ENCODE peak calls at places on chromosomes 6 and 20, in six cellular contexts. G is A549, T is breast epithelium, F is endothelial cell, V is pancreas, A is GM10248. H is an unnamed sample.

GRCh38 chr6:161694995-161695394 is 421.1 kb upstream of the AGPAT4 start:
- DNase-seq in V (no peak), G (peak; percentile 19), A (no peak), F (no peak), T (no peak), H (no peak)

GRCh38 chr6:43634702-43635303 is 837 bp upstream of the MAD2L1BP start:
- DNase-seq in F (no peak), G (no peak), T (no peak), V (no peak), A (no peak), H (no peak)

GRCh38 chr6:149456311-149457021 is 28.3 kb downstream of the ZC3H12D start:
- DNase-seq in V (no peak), T (no peak), F (no peak), A (no peak), G (no peak), H (no peak)

GRCh38 chr6:4460595-4461475 is 315.4 kb upstream of the CDYL start:
- DNase-seq in V (no peak), G (no peak), F (no peak), A (no peak), T (peak; percentile 90), H (no peak)

GRCh38 chr20:46347831-46348230 is 39.5 kb upstream of the CDH22 start:
- DNase-seq in F (no peak), A (no peak), V (no peak), T (no peak), G (no peak), H (no peak)

GRCh38 chr6:159931112-159931511 is 37.8 kb upstream of the IGF2R start:
- DNase-seq in G (no peak), F (no peak), T (no peak), V (no peak), A (no peak), H (no peak)

GRCh38 chr20:51452734-51453133 is 89.8 kb downstream of the NFATC2 start:
- DNase-seq in F (no peak), G (no peak), V (no peak), A (no peak), T (no peak), H (no peak)

GRCh38 chr20:63966172-63966943 is 3.4 kb downstream of the ZNF512B start:
- DNase-seq in V (no peak), T (no peak), F (no peak), A (no peak), G (no peak), H (no peak)

GRCh38 chr6:107767637-107768036 is 56.5 kb downstream of the SCML4 start:
- DNase-seq in A (no peak), F (no peak), T (no peak), V (no peak), G (no peak), H (no peak)

GRCh38 chr6:126723541-126724170 is 383.7 kb downstream of the CENPW start:
- DNase-seq in G (no peak), F (no peak), V (no peak), T (no peak), A (no peak), H (no peak)

GRCh38 chr20:59381658-59382057 is 81.2 kb downstream of the EDN3 start:
- DNase-seq in T (no peak), F (no peak), V (no peak), G (no peak), A (no peak), H (no peak)

GRCh38 chr6:1952726-1953360 is 292.6 kb downstream of the GMDS start:
- DNase-seq in A (no peak), V (no peak), F (no peak), T (no peak), G (peak; percentile 60), H (no peak)

GRCh38 chr6:52994031-52994788 is 874 bp downstream of the GSTA4 start:
- DNase-seq in T (peak; percentile 24), G (peak; percentile 7), F (peak; percentile 17), V (peak; percentile 40), A (no peak), H (no peak)

GRCh38 chr20:39016496-39016895 is 54.4 kb downstream of the DHX35 start:
- DNase-seq in T (no peak), G (no peak), V (no peak), A (no peak), F (no peak), H (no peak)

GRCh38 chr6:73610444-73611275 is 43.1 kb downstream of the SLC17A5 start:
- DNase-seq in V (no peak), T (no peak), F (no peak), A (peak; percentile 44), G (peak; percentile 38), H (no peak)

GRCh38 chr20:17571153-17571527 is 1.3 kb downstream of the DSTN start:
- DNase-seq in V (no peak), F (no peak), A (peak; percentile 55), G (no peak), T (no peak), H (no peak)

GRCh38 chr6:135869857-135870256 is 18.4 kb downstream of the PDE7B start:
- DNase-seq in V (no peak), T (no peak), G (no peak), A (no peak), F (no peak), H (no peak)

GRCh38 chr20:58584881-58585752 is 66.0 kb upstream of the STX16 start:
- DNase-seq in A (no peak), G (no peak), T (no peak), F (no peak), V (no peak), H (no peak)

GRCh38 chr6:149285626-149286025 is 31.9 kb upstream of the TAB2 start:
- DNase-seq in T (no peak), F (no peak), V (no peak), A (no peak), G (no peak), H (no peak)

GRCh38 chr6:42692151-42692911 is 30.1 kb downstream of the PRPH2 start:
- DNase-seq in V (no peak), G (no peak), F (no peak), A (no peak), T (peak; percentile 82), H (no peak)

GRCh38 chr20:20459726-20460125 is 91.8 kb downstream of the INSM1 start:
- DNase-seq in T (no peak), F (no peak), A (no peak), V (no peak), G (no peak), H (no peak)

GRCh38 chr6:136524936-136525413 is 25.2 kb downstream of the MAP7 start:
- DNase-seq in T (no peak), G (peak; percentile 54), V (no peak), A (no peak), F (no peak), H (no peak)

GRCh38 chr6:2767327-2767985 is 2.3 kb downstream of the WRNIP1 start:
- DNase-seq in G (no peak), T (no peak), F (no peak), V (no peak), A (no peak), H (no peak)

GRCh38 chr6:95686272-95686671 is 108.9 kb downstream of the MANEA start:
- DNase-seq in G (no peak), T (no peak), A (no peak), F (no peak), V (no peak), H (no peak)

GRCh38 chr6:64504509-64504908 is 868.9 kb downstream of the PHF3 start:
- DNase-seq in G (peak; percentile 56), F (no peak), V (no peak), T (no peak), A (no peak), H (no peak)

GRCh38 chr20:45347936-45348809 is at the start of gene SDC4:
- DNase-seq in A (peak; percentile 43), V (peak; percentile 68), G (peak; percentile 51), F (no peak), T (peak; percentile 69), H (peak; percentile 58)

GRCh38 chr6:154292066-154292465 is 64.5 kb downstream of the IPCEF1 start:
- DNase-seq in T (no peak), A (no peak), V (no peak), F (no peak), G (no peak), H (no peak)

GRCh38 chr6:32167154-32167760 is 2.9 kb downstream of the EGFL8 start:
- DNase-seq in A (no peak), T (no peak), V (no peak), G (no peak), F (no peak), H (no peak)

DNA sequence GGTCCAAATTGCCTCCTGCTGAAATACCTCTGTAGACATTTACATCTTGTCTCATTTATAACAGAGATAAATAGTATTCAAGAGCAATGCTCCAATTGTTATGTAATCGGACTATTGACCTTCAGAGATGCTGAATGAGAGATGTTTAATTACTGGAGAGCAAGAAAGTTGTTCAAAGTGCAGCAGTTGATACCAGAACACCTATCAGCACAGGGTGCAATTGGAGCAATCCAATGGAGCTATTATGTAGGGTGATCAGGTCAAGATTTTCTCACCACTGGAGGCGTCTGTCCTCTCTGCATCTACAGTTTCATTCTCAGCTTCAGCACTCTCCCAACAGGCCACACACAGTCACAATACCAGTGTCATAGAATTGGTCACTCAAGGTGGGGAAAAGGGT is 19.5 kb upstream of the TMX4 start:
- DNase-seq in F (no peak), G (peak; percentile 8), V (no peak), A (no peak), T (no peak), H (no peak)
- TF ChIP-seq CTCF in F (no peak), G (no peak), V (no peak), A (no peak), T (no peak), H (no peak)

GRCh38 chr6:24064106-24064505 is 61.9 kb upstream of the NRSN1 start:
- DNase-seq in V (no peak), A (no peak), T (no peak), F (peak; percentile 43), G (peak; percentile 18), H (no peak)
- TF ChIP-seq CTCF in V (peak; percentile 10), A (peak; percentile 41), T (no peak), F (peak; percentile 58), G (peak; percentile 43), H (no peak)

GRCh38 chr20:34370062-34370461 is 7.0 kb downstream of the ITCH start:
- DNase-seq in F (no peak), T (no peak), V (no peak), A (no peak), G (no peak), H (no peak)
- TF ChIP-seq CTCF in F (no peak), T (no peak), V (no peak), A (no peak), G (no peak), H (no peak)

GRCh38 chr6:14934011-14934410 is 311.9 kb upstream of the JARID2 start:
- DNase-seq in F (no peak), T (no peak), G (no peak), A (peak; percentile 25), V (no peak), H (no peak)

GRCh38 chr6:14932485-14933178 is 313.2 kb upstream of the JARID2 start:
- DNase-seq in A (no peak), G (no peak), F (no peak), V (no peak), T (peak; percentile 48), H (no peak)

GRCh38 chr6:14930366-14930989 is 315.4 kb upstream of the JARID2 start:
- DNase-seq in G (no peak), A (no peak), F (no peak), V (no peak), T (no peak), H (no peak)

DNA sequence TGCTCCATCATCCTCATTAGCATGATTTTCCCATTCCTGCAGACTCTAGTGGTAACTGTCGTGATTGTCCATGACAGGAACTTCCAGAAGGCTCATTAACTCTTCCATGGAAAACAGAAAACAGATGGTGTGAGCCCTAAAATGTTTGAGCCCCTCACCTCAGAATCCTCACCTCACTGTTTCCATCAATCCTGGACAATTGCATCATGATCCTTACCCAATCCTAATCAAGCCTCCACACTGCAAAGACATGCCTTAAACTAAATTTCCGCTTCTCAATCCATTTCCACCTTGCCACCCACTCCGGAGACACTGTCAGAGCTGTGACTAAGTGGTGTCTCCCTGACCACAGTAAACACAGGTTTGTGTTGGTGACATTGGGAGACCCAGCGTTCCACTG is 311.0 kb upstream of the JARID2 start:
- DNase-seq in T (no peak), F (no peak), V (no peak), G (no peak), A (no peak), H (no peak)
- TF ChIP-seq CTCF in T (no peak), F (no peak), V (no peak), G (no peak), A (no peak), H (no peak)

H was measured in omental fat pad.